ENCODE peak calls at places on chromosome 21, in ten cellular contexts. W is activated T-cell treated with anti-CD3 and anti-CD28 coated beads for 24 hours; N is occipital lobe; R is T-helper 1 cell; E is choroid plexus epithelial cell; Y is PC-9; L is caudate nucleus; Z is stimulated activated naive CD8-positive, alpha-beta T cell treated with anti-CD3 and anti-CD28 coated beads, Interleukin-15, Interleukin-2, amounts not matched to agents 100 U/mL and 50 U/mL, for 24 hours; T is NCI-H2171 treated with DMSO at 0.1 percent for 48 hours; V is HCT116. G is an unnamed sample.

GRCh38 chr21:26388731-26389231 is 184.3 kb downstream of the CYYR1 start:
- DNase-seq in W (no peak), N (no peak), R (no peak), E (peak; percentile 64), Y (peak; percentile 83), L (no peak), Z (no peak), T (peak; percentile 11), V (no peak), G (peak; percentile 72)

GRCh38 chr21:31248598-31248997 is 95.5 kb downstream of the TIAM1 start:
- DNase-seq in W (no peak), N (no peak), R (no peak), E (peak; percentile 70), Y (no peak), L (no peak), Z (no peak), T (no peak), V (no peak), G (peak; percentile 16)

GRCh38 chr21:38346286-38346685 is 89.5 kb downstream of the KCNJ15 start:
- DNase-seq in W (no peak), N (no peak), R (no peak), E (no peak), Y (no peak), L (no peak), Z (no peak), T (peak; percentile 81), V (no peak), G (no peak)

GRCh38 chr21:41952568-41953248 is 1.1 kb downstream of the C2CD2 start:
- DNase-seq in W (no peak), N (no peak), R (no peak), E (no peak), Y (no peak), L (no peak), Z (no peak), T (no peak), V (no peak), G (no peak)

GRCh38 chr21:36419996-36420395 is 34.8 kb downstream of the CHAF1B start:
- DNase-seq in W (peak; percentile 18), N (peak; percentile 20), R (no peak), E (peak; percentile 96), Y (peak; percentile 70), L (peak; percentile 69), Z (peak; percentile 57), T (peak; percentile 45), V (peak; percentile 77), G (peak; percentile 83)

GRCh38 chr21:45670731-45671130 is 27.2 kb downstream of the PCBP3 start:
- DNase-seq in W (no peak), N (no peak), R (no peak), E (no peak), Y (no peak), L (no peak), Z (no peak), T (peak; percentile 87), V (no peak), G (no peak)

GRCh38 chr21:46113497-46114176 is 15.7 kb downstream of the COL6A2 start:
- DNase-seq in W (no peak), N (no peak), R (no peak), E (no peak), Y (no peak), L (no peak), Z (peak; percentile 0), T (no peak), V (no peak), G (no peak)

GRCh38 chr21:39153373-39153772 is 29.9 kb downstream of the PSMG1 start:
- DNase-seq in W (no peak), N (no peak), R (no peak), E (peak; percentile 33), Y (no peak), L (no peak), Z (no peak), T (no peak), V (no peak), G (no peak)

GRCh38 chr21:27759091-27759659 is 792.3 kb upstream of the ADAMTS5 start:
- DNase-seq in W (no peak), N (peak; percentile 8), R (no peak), E (no peak), Y (no peak), L (peak; percentile 9), Z (no peak), T (no peak), V (no peak), G (no peak)

GRCh38 chr21:19900149-19900548 is 1098.1 kb upstream of the NCAM2 start:
- DNase-seq in W (no peak), N (no peak), R (no peak), E (no peak), Y (no peak), L (no peak), Z (no peak), T (no peak), V (no peak), G (no peak)

GRCh38 chr21:18772876-18773275 is 369.3 kb upstream of the TMPRSS15 start:
- DNase-seq in W (no peak), N (no peak), R (no peak), E (no peak), Y (no peak), L (no peak), Z (no peak), T (no peak), V (no peak), G (no peak)

GRCh38 chr21:32705139-32705538 is 22.7 kb downstream of the SYNJ1 start:
- DNase-seq in W (no peak), N (no peak), R (no peak), E (peak; percentile 51), Y (no peak), L (no peak), Z (no peak), T (no peak), V (no peak), G (no peak)

GRCh38 chr21:39373634-39374033 is 24.7 kb upstream of the HMGN1 start:
- DNase-seq in W (no peak), N (no peak), R (no peak), E (peak; percentile 80), Y (no peak), L (peak; percentile 36), Z (no peak), T (peak; percentile 13), V (no peak), G (peak; percentile 46)

GRCh38 chr21:28464988-28465387 is 527.7 kb downstream of the LTN1 start:
- DNase-seq in W (no peak), N (no peak), R (no peak), E (no peak), Y (no peak), L (no peak), Z (no peak), T (no peak), V (no peak), G (no peak)

GRCh38 chr21:44815225-44815624 is 2.6 kb downstream of the SUMO3 start:
- DNase-seq in W (no peak), N (no peak), R (no peak), E (no peak), Y (no peak), L (no peak), Z (no peak), T (no peak), V (no peak), G (no peak)

GRCh38 chr21:20639026-20639425 is 359.2 kb upstream of the NCAM2 start:
- DNase-seq in W (no peak), N (no peak), R (no peak), E (peak; percentile 65), Y (no peak), L (no peak), Z (no peak), T (no peak), V (no peak), G (peak; percentile 44)

GRCh38 chr21:30102881-30103280 is 63.7 kb downstream of the CLDN17 start:
- DNase-seq in W (no peak), N (no peak), R (no peak), E (no peak), Y (no peak), L (no peak), Z (no peak), T (no peak), V (no peak), G (no peak)

GRCh38 chr21:34890258-34890723 is 158.8 kb downstream of the RUNX1 start:
- DNase-seq in W (no peak), N (no peak), R (no peak), E (no peak), Y (no peak), L (no peak), Z (no peak), T (no peak), V (no peak), G (no peak)

GRCh38 chr21:46357684-46358425 is 33.9 kb downstream of the PCNT start:
- DNase-seq in W (no peak), N (no peak), R (no peak), E (no peak), Y (no peak), L (no peak), Z (no peak), T (no peak), V (no peak), G (no peak)

GRCh38 chr21:39221282-39221996 is 38.2 kb upstream of the PSMG1 start:
- DNase-seq in W (no peak), N (no peak), R (no peak), E (no peak), Y (no peak), L (no peak), Z (no peak), T (no peak), V (no peak), G (no peak)

GRCh38 chr21:42258150-42258884 is 39.4 kb downstream of the ABCG1 start:
- DNase-seq in W (peak; percentile 74), N (peak; percentile 28), R (peak; percentile 74), E (peak; percentile 68), Y (no peak), L (peak; percentile 77), Z (peak; percentile 85), T (peak; percentile 41), V (peak; percentile 31), G (peak; percentile 5)

GRCh38 chr21:37595944-37596343 is 229.4 kb downstream of the DYRK1A start:
- DNase-seq in W (no peak), N (no peak), R (no peak), E (no peak), Y (no peak), L (no peak), Z (no peak), T (no peak), V (no peak), G (no peak)

GRCh38 chr21:29682800-29683199 is 257.0 kb downstream of the GRIK1 start:
- DNase-seq in W (no peak), N (no peak), R (no peak), E (no peak), Y (no peak), L (no peak), Z (no peak), T (no peak), V (no peak), G (no peak)

GRCh38 chr21:45835301-45836267 is 146.0 kb upstream of the COL6A1 start:
- DNase-seq in W (no peak), N (no peak), R (no peak), E (no peak), Y (no peak), L (no peak), Z (no peak), T (no peak), V (no peak), G (no peak)

GRCh38 chr21:41663805-41664788 is 102.8 kb downstream of the RIPK4 start:
- DNase-seq in W (no peak), N (no peak), R (no peak), E (peak; percentile 43), Y (peak; percentile 76), L (no peak), Z (no peak), T (no peak), V (no peak), G (no peak)

GRCh38 chr21:15964181-15964855 is 234.5 kb downstream of the USP25 start:
- DNase-seq in W (no peak), N (no peak), R (no peak), E (no peak), Y (no peak), L (no peak), Z (no peak), T (no peak), V (no peak), G (no peak)

GRCh38 chr21:43805275-43805800 is 16.0 kb downstream of the RRP1 start:
- DNase-seq in W (no peak), N (no peak), R (no peak), E (no peak), Y (no peak), L (no peak), Z (no peak), T (no peak), V (no peak), G (peak; percentile 24)

GRCh38 chr21:45246535-45247320 is 41.0 kb downstream of the POFUT2 start:
- DNase-seq in W (no peak), N (no peak), R (no peak), E (no peak), Y (no peak), L (no peak), Z (no peak), T (no peak), V (no peak), G (no peak)